ENCODE peak calls at places on chromosomes 2 and 18, in four cellular contexts. W is HepG2, U is H1, T is K562. Q is an unnamed sample.

GRCh38 chr2:128346811-128347558 is 28.3 kb upstream of the HS6ST1 start:
- DNase-seq in W (no peak), U (no peak), T (no peak), Q (no peak)

GRCh38 chr2:112626604-112627059 is 19.1 kb upstream of the SLC20A1 start:
- DNase-seq in W (peak), U (no peak), T (peak), Q (peak)

GRCh38 chr2:23397483-23397882 is 12.5 kb downstream of the KLHL29 start:
- DNase-seq in W (no peak), U (no peak), T (no peak), Q (no peak)

GRCh38 chr2:29788066-29788465 is 133.3 kb downstream of the ALK start:
- DNase-seq in W (no peak), U (no peak), T (no peak), Q (no peak)

GRCh38 chr2:3073196-3073595 is 304.4 kb downstream of the EIPR1 start:
- DNase-seq in W (no peak), U (no peak), T (no peak), Q (no peak)

GRCh38 chr18:69401475-69402218 is 959 bp downstream of the DOK6 start:
- DNase-seq in W (no peak), U (no peak), T (no peak), Q (peak)

GRCh38 chr18:46756559-46757201 is at the start of gene ST8SIA5:
- DNase-seq in W (no peak), U (peak), T (no peak), Q (no peak)

GRCh38 chr2:109238580-109238979 is 109.6 kb downstream of the SH3RF3 start:
- DNase-seq in W (no peak), U (no peak), T (no peak), Q (peak)

GRCh38 chr2:42792087-42792582 is 248 bp downstream of the HAAO start:
- DNase-seq in W (no peak), U (no peak), T (no peak), Q (no peak)

GRCh38 chr18:79479761-79480161 is 84.0 kb downstream of the NFATC1 start:
- DNase-seq in W (no peak), U (no peak), T (no peak), Q (no peak)

GRCh38 chr2:39504790-39505335 is 67.8 kb upstream of the MAP4K3 start:
- DNase-seq in W (peak), U (no peak), T (no peak), Q (peak)

GRCh38 chr2:148918554-148918953 is 43.5 kb downstream of the KIF5C start:
- DNase-seq in W (no peak), U (no peak), T (no peak), Q (no peak)

GRCh38 chr2:218394298-218395089 is 5.2 kb upstream of the CTDSP1 start:
- DNase-seq in W (no peak), U (no peak), T (peak), Q (no peak)

GRCh38 chr2:169716938-169717690 is 16.5 kb upstream of the KLHL23 start:
- DNase-seq in W (peak), U (no peak), T (peak), Q (peak)

GRCh38 chr18:38972571-38972970 is 1407.0 kb upstream of the CELF4 start:
- DNase-seq in W (no peak), U (no peak), T (no peak), Q (no peak)

GRCh38 chr2:12619975-12620374 is 96.8 kb upstream of the TRIB2 start:
- DNase-seq in W (no peak), U (no peak), T (no peak), Q (no peak)

GRCh38 chr2:12317853-12318426 is 398.8 kb upstream of the TRIB2 start:
- DNase-seq in W (no peak), U (no peak), T (no peak), Q (peak)

GRCh38 chr2:188610827-188611226 is 319.2 kb downstream of the GULP1 start:
- DNase-seq in W (no peak), U (no peak), T (no peak), Q (no peak)

GRCh38 chr2:120195575-120195974 is 27.6 kb downstream of the TMEM185B start:
- DNase-seq in W (no peak), U (no peak), T (no peak), Q (no peak)

GRCh38 chr2:28094794-28095193 is 204.3 kb downstream of the BABAM2 start:
- DNase-seq in W (no peak), U (no peak), T (no peak), Q (peak)

GRCh38 chr2:231058761-231059550 is 2.3 kb downstream of the PSMD1 start:
- DNase-seq in W (no peak), U (no peak), T (no peak), Q (no peak)

GRCh38 chr2:170255971-170256370 is 78.0 kb downstream of the MYO3B start:
- DNase-seq in W (no peak), U (no peak), T (no peak), Q (no peak)

GRCh38 chr2:220000080-220000479 is 372.6 kb downstream of the SLC4A3 start:
- DNase-seq in W (no peak), U (no peak), T (no peak), Q (no peak)

GRCh38 chr2:227933891-227934290 is 62.5 kb downstream of the DAW1 start:
- DNase-seq in W (no peak), U (no peak), T (no peak), Q (no peak)

GRCh38 chr2:97957432-97958183 is 38.1 kb downstream of the TMEM131 start:
- DNase-seq in W (no peak), U (no peak), T (no peak), Q (no peak)

GRCh38 chr2:20353597-20353996 is 3.0 kb upstream of the PUM2 start:
- DNase-seq in W (no peak), U (no peak), T (peak), Q (no peak)

DNA sequence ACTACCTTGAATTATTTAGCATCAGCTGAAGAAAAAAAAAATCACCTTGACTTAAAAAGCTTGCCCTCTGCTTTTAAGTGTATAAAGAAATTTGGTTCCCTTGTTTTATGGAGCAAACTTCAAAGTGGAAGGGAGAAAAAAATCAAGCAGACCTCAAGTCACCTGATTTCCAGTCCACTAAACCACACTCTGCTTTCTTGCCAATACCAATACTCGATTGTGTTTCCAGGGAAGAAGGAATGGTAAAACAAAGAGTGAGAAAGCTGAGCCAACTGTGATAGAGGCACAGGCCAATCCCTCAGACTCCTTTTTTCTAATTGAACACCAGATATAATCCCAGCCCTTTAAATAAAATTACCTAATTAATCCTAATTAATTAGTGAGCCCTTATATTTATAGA is 587.3 kb downstream of the ARHGAP15 start:
- DNase-seq in W (no peak), U (no peak), T (no peak), Q (no peak)
- TF ChIP-seq JUN in W (no peak), U (no peak), T (no peak), Q (no peak)

GRCh38 chr2:9547272-9547991 is 8.2 kb downstream of the ADAM17 start:
- DNase-seq in W (no peak), U (no peak), T (no peak), Q (peak)
- TF ChIP-seq EZH2 in W (no peak), U (no peak), T (no peak), Q (no peak)

DNA sequence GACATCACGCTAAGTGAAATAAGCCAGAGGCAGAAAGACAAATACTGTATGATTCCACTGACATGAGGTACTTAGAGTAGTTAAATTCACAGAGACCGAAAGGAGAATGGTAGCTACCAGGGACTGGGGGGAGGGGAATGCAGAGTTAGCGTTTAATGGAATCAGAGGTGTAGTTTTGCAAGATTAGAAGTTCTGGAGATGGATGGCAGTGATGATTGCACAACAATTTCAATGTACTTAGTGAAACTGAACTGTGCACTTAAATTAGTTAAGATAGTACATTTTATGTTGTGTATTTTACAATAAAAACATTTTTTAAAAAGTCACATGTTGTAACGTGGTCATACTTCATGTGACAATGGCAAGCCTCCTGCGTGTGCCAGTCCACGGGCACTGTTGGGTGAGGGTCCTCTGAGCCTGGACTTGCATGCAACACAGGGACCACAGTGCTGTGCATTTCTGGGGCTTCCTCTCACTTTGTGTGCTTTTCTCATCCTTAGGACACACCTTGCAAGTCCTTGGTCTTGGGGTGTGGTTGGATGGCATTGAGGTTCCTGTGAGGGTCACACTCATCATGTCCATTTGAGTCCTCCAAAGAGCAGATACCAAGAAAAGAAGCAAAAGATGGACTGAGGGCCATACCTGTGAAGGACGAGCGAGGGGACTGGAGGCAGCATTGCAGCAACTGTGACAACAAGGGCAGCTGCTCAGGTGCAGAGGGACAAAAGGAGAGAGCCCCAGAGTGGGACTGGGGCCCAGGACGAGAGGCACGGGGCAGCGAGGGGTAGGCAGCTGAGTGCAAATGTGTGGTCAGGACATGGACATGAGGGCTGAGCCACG is 206.4 kb upstream of the HDAC4 start:
- DNase-seq in W (no peak), U (no peak), T (no peak), Q (no peak)
- TF ChIP-seq JUN in W (no peak), U (no peak), T (no peak), Q (no peak)

GRCh38 chr2:143936758-143937562 is 583.0 kb downstream of the ZEB2 start:
- DNase-seq in W (no peak), U (peak), T (no peak), Q (peak)
- TF ChIP-seq EZH2 in W (no peak), U (peak), T (no peak), Q (peak)

GRCh38 chr2:9539530-9539929 is 16.1 kb downstream of the ADAM17 start:
- DNase-seq in W (no peak), U (no peak), T (no peak), Q (peak)

GRCh38 chr2:9536504-9536903 is 19.1 kb downstream of the ADAM17 start:
- DNase-seq in W (no peak), U (no peak), T (no peak), Q (no peak)

GRCh38 chr2:9535177-9535576 is 20.5 kb downstream of the ADAM17 start:
- DNase-seq in W (no peak), U (no peak), T (no peak), Q (no peak)

GRCh38 chr2:9533663-9534062 is 22.0 kb downstream of the ADAM17 start:
- DNase-seq in W (no peak), U (no peak), T (no peak), Q (no peak)

GRCh38 chr2:9538000-9538507 is 17.6 kb downstream of the ADAM17 start:
- DNase-seq in W (no peak), U (no peak), T (no peak), Q (peak)
- TF ChIP-seq JUN in W (no peak), U (no peak), T (no peak), Q (no peak)

GRCh38 chr18:31041346-31042067 is 1.0 kb downstream of the DSC3 start:
- DNase-seq in W (no peak), U (no peak), T (no peak), Q (peak)
- TF ChIP-seq EZH2 in W (no peak), U (peak), T (no peak), Q (peak)

DNA sequence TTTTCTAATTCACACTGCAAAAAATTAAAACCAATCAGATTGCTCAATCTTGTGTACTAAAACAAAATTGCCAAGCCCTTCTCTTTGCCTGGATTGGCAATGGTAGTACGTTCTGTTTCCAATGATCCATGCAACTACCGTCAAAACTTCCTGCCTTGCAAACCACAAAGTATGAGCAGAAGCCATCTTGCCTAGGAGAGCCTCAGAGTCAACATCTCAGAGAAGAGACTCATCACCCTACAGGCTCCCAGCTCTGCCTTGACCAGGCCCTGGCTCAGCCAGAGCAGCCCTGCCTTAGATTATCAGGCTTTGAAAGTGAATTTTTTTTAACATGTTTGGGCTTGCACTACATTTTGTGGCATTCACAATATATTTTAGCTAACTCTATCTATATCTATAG is 574.1 kb downstream of the SATB2 start:
- DNase-seq in W (no peak), U (no peak), T (no peak), Q (no peak)
- TF ChIP-seq JUN in W (no peak), U (no peak), T (no peak), Q (no peak)